ENCODE peak calls at places on chromosome 10, in four cellular contexts. One of them, this sample, is unnamed.

GRCh38 chr10:102431452-102432124 is 786 bp downstream of the CUEDC2 start:
- DNase-seq in upper lobe of right lung: no peak
- DNase-seq in stromal cell of bone marrow: no peak
- DNase-seq in NCI-H226: no peak
- DNase-seq in this sample: no peak

GRCh38 chr10:27380929-27381358 is 123.2 kb upstream of the RAB18 start:
- DNase-seq in upper lobe of right lung: no peak
- DNase-seq in stromal cell of bone marrow: no peak
- DNase-seq in NCI-H226: no peak
- DNase-seq in this sample: no peak

GRCh38 chr10:125535559-125535958 is 147.4 kb downstream of the TEX36 start:
- DNase-seq in stromal cell of bone marrow: no peak
- DNase-seq in NCI-H226: no peak
- DNase-seq in upper lobe of right lung: no peak
- DNase-seq in this sample: no peak

GRCh38 chr10:97721871-97722780 is 8.6 kb downstream of the MARVELD1 start:
- DNase-seq in stromal cell of bone marrow: no peak
- DNase-seq in upper lobe of right lung: no peak
- DNase-seq in NCI-H226: no peak
- DNase-seq in this sample: no peak

GRCh38 chr10:71735709-71736569 is 16.4 kb upstream of the C10orf105 start:
- DNase-seq in NCI-H226: no peak
- DNase-seq in stromal cell of bone marrow: no peak
- DNase-seq in upper lobe of right lung: no peak
- DNase-seq in this sample: no peak

GRCh38 chr10:60258429-60258797 is 131.3 kb downstream of the ANK3 start:
- DNase-seq in upper lobe of right lung: no peak
- DNase-seq in NCI-H226: no peak
- DNase-seq in stromal cell of bone marrow: no peak
- DNase-seq in this sample: no peak

GRCh38 chr10:10745281-10745680 is 272.4 kb upstream of the CELF2 start:
- DNase-seq in stromal cell of bone marrow: no peak
- DNase-seq in upper lobe of right lung: no peak
- DNase-seq in NCI-H226: no peak
- DNase-seq in this sample: no peak

GRCh38 chr10:88670497-88670896 is 6.3 kb downstream of the LIPF start:
- DNase-seq in upper lobe of right lung: no peak
- DNase-seq in NCI-H226: no peak
- DNase-seq in stromal cell of bone marrow: no peak
- DNase-seq in this sample: no peak

GRCh38 chr10:112873541-112873940 is 76.5 kb upstream of the TCF7L2 start:
- DNase-seq in stromal cell of bone marrow: no peak
- DNase-seq in NCI-H226: no peak
- DNase-seq in upper lobe of right lung: no peak
- DNase-seq in this sample: no peak

GRCh38 chr10:129021597-129022304 is 445.3 kb upstream of the MGMT start:
- DNase-seq in stromal cell of bone marrow: no peak
- DNase-seq in NCI-H226: no peak
- DNase-seq in upper lobe of right lung: no peak
- DNase-seq in this sample: no peak

GRCh38 chr10:7475954-7476353 is 65.1 kb upstream of the SFMBT2 start:
- DNase-seq in NCI-H226: no peak
- DNase-seq in upper lobe of right lung: no peak
- DNase-seq in stromal cell of bone marrow: no peak
- DNase-seq in this sample: no peak

GRCh38 chr10:88879754-88880286 is at the start of gene STAMBPL1:
- DNase-seq in NCI-H226: no peak
- DNase-seq in upper lobe of right lung: no peak
- DNase-seq in stromal cell of bone marrow: no peak
- DNase-seq in this sample: no peak

GRCh38 chr10:6774406-6774805 is 194.3 kb upstream of the PRKCQ start:
- DNase-seq in NCI-H226: no peak
- DNase-seq in stromal cell of bone marrow: no peak
- DNase-seq in upper lobe of right lung: no peak
- DNase-seq in this sample: no peak

GRCh38 chr10:77315511-77316129 is 322.0 kb downstream of the KCNMA1 start:
- DNase-seq in NCI-H226: no peak
- DNase-seq in stromal cell of bone marrow: no peak
- DNase-seq in upper lobe of right lung: no peak
- DNase-seq in this sample: no peak

GRCh38 chr10:33005322-33006282 is 47.6 kb upstream of the ITGB1 start:
- DNase-seq in stromal cell of bone marrow: peak
- DNase-seq in upper lobe of right lung: peak
- DNase-seq in NCI-H226: peak
- DNase-seq in this sample: peak

GRCh38 chr10:84179059-84179710 is 5.6 kb downstream of the GPR15LG start:
- DNase-seq in stromal cell of bone marrow: peak
- DNase-seq in NCI-H226: no peak
- DNase-seq in upper lobe of right lung: no peak
- DNase-seq in this sample: peak

GRCh38 chr10:48454302-48455054 is 148.0 kb downstream of the MAPK8 start:
- DNase-seq in stromal cell of bone marrow: no peak
- DNase-seq in NCI-H226: peak
- DNase-seq in upper lobe of right lung: peak
- DNase-seq in this sample: no peak

GRCh38 chr10:16184911-16185310 is 251.9 kb upstream of the PTER start:
- DNase-seq in stromal cell of bone marrow: no peak
- DNase-seq in upper lobe of right lung: no peak
- DNase-seq in NCI-H226: no peak
- DNase-seq in this sample: no peak

GRCh38 chr10:102508506-102508905 is 4.7 kb downstream of the SUFU start:
- DNase-seq in stromal cell of bone marrow: no peak
- DNase-seq in upper lobe of right lung: no peak
- DNase-seq in NCI-H226: no peak
- DNase-seq in this sample: no peak

GRCh38 chr10:34505338-34505737 is 309.8 kb downstream of the PARD3 start:
- DNase-seq in upper lobe of right lung: no peak
- DNase-seq in NCI-H226: no peak
- DNase-seq in stromal cell of bone marrow: no peak
- DNase-seq in this sample: peak

GRCh38 chr10:121527690-121528089 is 70.6 kb downstream of the FGFR2 start:
- DNase-seq in NCI-H226: peak
- DNase-seq in upper lobe of right lung: no peak
- DNase-seq in stromal cell of bone marrow: no peak
- DNase-seq in this sample: peak

GRCh38 chr10:23157239-23157661 is 34.9 kb upstream of the PTF1A start:
- DNase-seq in upper lobe of right lung: no peak
- DNase-seq in stromal cell of bone marrow: no peak
- DNase-seq in NCI-H226: no peak
- DNase-seq in this sample: no peak

GRCh38 chr10:62183857-62184805 is 84.5 kb downstream of the RTKN2 start:
- DNase-seq in stromal cell of bone marrow: no peak
- DNase-seq in NCI-H226: no peak
- DNase-seq in upper lobe of right lung: no peak
- DNase-seq in this sample: no peak

GRCh38 chr10:107771066-107771465 is 606.6 kb upstream of the SORCS1 start:
- DNase-seq in stromal cell of bone marrow: no peak
- DNase-seq in upper lobe of right lung: no peak
- DNase-seq in NCI-H226: no peak
- DNase-seq in this sample: no peak

GRCh38 chr10:90162464-90162863 is 461.1 kb downstream of the KIF20B start:
- DNase-seq in NCI-H226: no peak
- DNase-seq in stromal cell of bone marrow: peak
- DNase-seq in upper lobe of right lung: no peak
- DNase-seq in this sample: no peak

GRCh38 chr10:538895-539294 is 150.6 kb downstream of the DIP2C start:
- DNase-seq in NCI-H226: no peak
- DNase-seq in upper lobe of right lung: no peak
- DNase-seq in stromal cell of bone marrow: no peak
- DNase-seq in this sample: peak

GRCh38 chr10:30705625-30706149 is 76.1 kb upstream of the LYZL2 start:
- DNase-seq in upper lobe of right lung: no peak
- DNase-seq in stromal cell of bone marrow: no peak
- DNase-seq in NCI-H226: no peak
- DNase-seq in this sample: no peak

GRCh38 chr10:70381491-70382421 is 669 bp downstream of the LRRC20 start:
- DNase-seq in NCI-H226: peak
- DNase-seq in upper lobe of right lung: peak
- DNase-seq in stromal cell of bone marrow: no peak
- DNase-seq in this sample: no peak

GRCh38 chr10:124339951-124340760 is 78.6 kb downstream of the OAT start:
- DNase-seq in stromal cell of bone marrow: peak
- DNase-seq in NCI-H226: no peak
- DNase-seq in upper lobe of right lung: no peak
- DNase-seq in this sample: peak

GRCh38 chr10:100510533-100511308 is 8.9 kb downstream of the SEC31B start:
- DNase-seq in NCI-H226: no peak
- DNase-seq in upper lobe of right lung: no peak
- DNase-seq in stromal cell of bone marrow: no peak
- DNase-seq in this sample: no peak

GRCh38 chr10:79052311-79053080 is 16.3 kb upstream of the ZMIZ1 start:
- DNase-seq in stromal cell of bone marrow: no peak
- DNase-seq in upper lobe of right lung: peak
- DNase-seq in NCI-H226: no peak
- DNase-seq in this sample: no peak

GRCh38 chr10:86957471-86958108 is at the start of gene MMRN2:
- DNase-seq in stromal cell of bone marrow: no peak
- DNase-seq in upper lobe of right lung: peak
- DNase-seq in NCI-H226: no peak
- DNase-seq in this sample: no peak

GRCh38 chr10:52121688-52122087 is 192.4 kb upstream of the DKK1 start:
- DNase-seq in upper lobe of right lung: no peak
- DNase-seq in NCI-H226: no peak
- DNase-seq in stromal cell of bone marrow: peak
- DNase-seq in this sample: no peak

GRCh38 chr10:129915526-129916378 is 48.3 kb downstream of the EBF3 start:
- DNase-seq in NCI-H226: no peak
- DNase-seq in stromal cell of bone marrow: no peak
- DNase-seq in upper lobe of right lung: peak
- DNase-seq in this sample: no peak

GRCh38 chr10:110502851-110503301 is 5.2 kb downstream of the DUSP5 start:
- DNase-seq in upper lobe of right lung: no peak
- DNase-seq in stromal cell of bone marrow: peak
- DNase-seq in NCI-H226: peak
- DNase-seq in this sample: peak

GRCh38 chr10:4111593-4111992 is 326.6 kb upstream of the KLF6 start:
- DNase-seq in upper lobe of right lung: no peak
- DNase-seq in stromal cell of bone marrow: peak
- DNase-seq in NCI-H226: no peak
- DNase-seq in this sample: peak

GRCh38 chr10:30124706-30125105 is 65.3 kb upstream of the JCAD start:
- DNase-seq in upper lobe of right lung: no peak
- DNase-seq in stromal cell of bone marrow: no peak
- DNase-seq in NCI-H226: no peak
- DNase-seq in this sample: no peak

GRCh38 chr10:24901686-24902399 is 50.6 kb downstream of the PRTFDC1 start:
- DNase-seq in NCI-H226: peak
- DNase-seq in stromal cell of bone marrow: peak
- DNase-seq in upper lobe of right lung: no peak
- DNase-seq in this sample: peak

GRCh38 chr10:35005868-35006267 is 84.3 kb downstream of the CUL2 start:
- DNase-seq in NCI-H226: peak
- DNase-seq in stromal cell of bone marrow: no peak
- DNase-seq in upper lobe of right lung: no peak
- DNase-seq in this sample: peak